ENCODE peak calls at places on chromosomes 6 and 20, in six cellular contexts. B is IMR-90, E is PC-9, X is AG09309, I is aorta, T is upper lobe of right lung. H is an unnamed sample.

GRCh38 chr6:158408552-158409130 is 96.4 kb downstream of the TULP4 start:
- DNase-seq in X (peak; percentile 54), I (no peak), B (peak; percentile 76), T (no peak), E (no peak), H (peak; percentile 34)

GRCh38 chr20:58634818-58635665 is 16.0 kb upstream of the STX16 start:
- DNase-seq in B (peak; percentile 61), E (no peak), X (no peak), I (peak; percentile 44), T (peak; percentile 57), H (peak; percentile 6)

GRCh38 chr20:63642518-63643247 is 10.5 kb downstream of the STMN3 start:
- DNase-seq in X (no peak), E (peak; percentile 49), B (no peak), I (no peak), T (no peak), H (no peak)

GRCh38 chr20:19047040-19047950 is 165.1 kb upstream of the SLC24A3 start:
- DNase-seq in T (peak; percentile 75), E (peak; percentile 36), X (no peak), I (peak; percentile 81), B (no peak), H (no peak)

GRCh38 chr20:48710341-48711043 is 117.3 kb downstream of the PREX1 start:
- DNase-seq in X (no peak), T (no peak), B (no peak), E (no peak), I (peak; percentile 33), H (no peak)

GRCh38 chr6:54353975-54354374 is 45.7 kb downstream of the TINAG start:
- DNase-seq in B (no peak), I (no peak), X (no peak), T (no peak), E (no peak), H (no peak)

GRCh38 chr6:29628419-29629281 is 4.3 kb downstream of the GABBR1 start:
- DNase-seq in E (peak; percentile 61), X (peak; percentile 18), T (peak; percentile 82), I (peak; percentile 93), B (peak; percentile 73), H (peak; percentile 92)

GRCh38 chr6:126804255-126805064 is 314.0 kb upstream of the RSPO3 start:
- DNase-seq in B (peak; percentile 55), X (no peak), T (no peak), E (peak; percentile 10), I (no peak), H (peak; percentile 78)

GRCh38 chr6:145822432-145822831 is 7.8 kb upstream of the FBXO30 start:
- DNase-seq in T (no peak), I (no peak), B (no peak), E (no peak), X (no peak), H (no peak)

GRCh38 chr6:130020106-130020851 is 1.9 kb downstream of the L3MBTL3 start:
- DNase-seq in B (no peak), I (peak; percentile 80), X (no peak), T (peak; percentile 70), E (peak; percentile 7), H (peak; percentile 62)

GRCh38 chr6:115544765-115545409 is 515.8 kb downstream of the FRK start:
- DNase-seq in I (peak; percentile 57), E (no peak), T (peak; percentile 38), B (no peak), X (no peak), H (no peak)

GRCh38 chr6:155782320-155782730 is 326.7 kb upstream of the NOX3 start:
- DNase-seq in X (peak; percentile 82), I (no peak), B (peak; percentile 99), T (no peak), E (peak; percentile 64), H (peak; percentile 61)

GRCh38 chr6:35304299-35304698 is 6.7 kb downstream of the DEF6 start:
- DNase-seq in B (no peak), I (no peak), T (no peak), X (no peak), E (no peak), H (no peak)

GRCh38 chr6:44926556-44926955 is 401.6 kb upstream of the RUNX2 start:
- DNase-seq in I (no peak), X (no peak), B (peak; percentile 10), T (no peak), E (no peak), H (no peak)

GRCh38 chr20:33232486-33233072 is 3.2 kb upstream of the BPIFA1 start:
- DNase-seq in T (peak; percentile 68), I (no peak), X (no peak), E (no peak), B (no peak), H (no peak)

GRCh38 chr20:23243791-23244190 is 106.8 kb upstream of the NXT1 start:
- DNase-seq in B (no peak), T (no peak), X (no peak), E (no peak), I (no peak), H (no peak)

GRCh38 chr6:41049955-41050354 is 3.0 kb upstream of the APOBEC2 start:
- DNase-seq in T (no peak), E (no peak), B (no peak), X (no peak), I (no peak), H (no peak)

GRCh38 chr6:41055149-41055548 is 2.1 kb downstream of the APOBEC2 start:
- DNase-seq in E (no peak), I (no peak), X (no peak), B (peak; percentile 6), T (no peak), H (no peak)

GRCh38 chr6:41051873-41052272 is 1.1 kb upstream of the APOBEC2 start:
- DNase-seq in T (no peak), X (no peak), B (no peak), E (no peak), I (no peak), H (peak; percentile 49)

GRCh38 chr6:41049548-41049947 is 3.5 kb upstream of the APOBEC2 start:
- DNase-seq in B (no peak), T (no peak), X (no peak), I (no peak), E (peak; percentile 37), H (no peak)

GRCh38 chr6:41053056-41053455 is at the start of gene APOBEC2:
- DNase-seq in E (no peak), X (no peak), T (no peak), B (no peak), I (peak; percentile 51), H (no peak)
- H3K4me3 ChIP-seq in E (no peak within 1 kb of the TSS), X (no peak within 1 kb of the TSS), T (no peak within 1 kb of the TSS), B (no peak within 1 kb of the TSS), I (no peak within 1 kb of the TSS), H (no peak within 1 kb of the TSS)

DNA sequence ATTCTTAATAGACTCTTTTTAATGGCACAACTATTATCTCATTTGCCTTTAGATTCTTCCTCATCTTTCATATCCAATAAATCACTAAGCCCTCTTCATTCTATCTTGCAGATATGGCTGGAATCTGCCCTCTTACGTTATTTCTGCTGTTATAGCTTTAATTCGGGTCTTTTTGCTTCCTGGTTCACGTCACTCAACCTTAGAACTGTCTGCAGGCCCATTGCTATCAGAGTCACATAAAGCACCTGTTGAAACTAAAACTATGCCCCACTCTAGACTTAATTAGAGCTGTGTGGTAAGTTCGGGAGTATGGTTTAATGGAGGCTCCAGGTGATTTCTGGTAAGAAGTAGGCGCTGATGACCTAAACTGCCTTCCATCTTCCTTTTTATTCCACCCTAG is 988 bp downstream of the QRSL1 start:
- DNase-seq in E (no peak), T (no peak), B (no peak), X (no peak), I (no peak), H (no peak)
- H3K4me3 ChIP-seq in E (peak overlapping the region; percentile 96), T (peak overlapping the region; percentile 94), B (peak overlapping the region; percentile 85), X (peak overlapping the region; percentile 94), I (no peak overlapping the region), H (peak overlapping the region; percentile 91)

GRCh38 chr6:144585217-144585814 is 300.2 kb downstream of the UTRN start:
- DNase-seq in B (peak; percentile 58), X (no peak), T (no peak), E (no peak), I (no peak), H (peak; percentile 79)

GRCh38 chr6:144580771-144581170 is 295.6 kb downstream of the UTRN start:
- DNase-seq in I (no peak), B (no peak), E (no peak), X (no peak), T (no peak), H (no peak)

GRCh38 chr6:144582939-144583613 is 297.9 kb downstream of the UTRN start:
- DNase-seq in I (no peak), E (no peak), T (peak; percentile 65), X (no peak), B (peak; percentile 30), H (peak; percentile 88)

GRCh38 chr6:144581807-144582537 is 296.8 kb downstream of the UTRN start:
- DNase-seq in T (no peak), I (no peak), X (no peak), B (peak; percentile 44), E (no peak), H (peak; percentile 71)

DNA sequence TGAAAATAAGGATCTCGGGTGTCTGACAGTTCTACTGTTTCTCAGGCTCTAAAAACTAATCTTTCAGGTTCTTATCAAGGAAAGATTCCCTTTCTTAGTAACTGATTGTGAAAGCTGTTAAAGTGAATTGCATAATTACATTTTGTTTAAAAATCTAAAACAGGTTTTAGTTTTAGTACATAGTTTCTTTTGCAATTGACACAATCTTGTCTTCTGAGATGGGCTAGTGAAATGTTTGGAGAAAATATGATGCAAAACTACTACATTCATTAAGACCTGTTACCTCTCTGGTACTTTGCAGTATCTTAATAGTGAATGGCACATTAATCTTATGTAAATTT is 298.4 kb downstream of the UTRN start:
- DNase-seq in T (no peak), X (no peak), B (no peak), I (no peak), E (no peak), H (no peak)
- H3K4me3 ChIP-seq in T (peak overlapping the region; percentile 21), X (no peak overlapping the region), B (peak overlapping the region; percentile 11), I (no peak overlapping the region), E (no peak overlapping the region), H (peak overlapping the region; percentile 51)

GRCh38 chr6:109095821-109096084 is 446 bp downstream of the CEP57L1 start:
- DNase-seq in E (no peak), B (no peak), X (no peak), I (no peak), T (no peak), H (no peak)
- H3K4me3 ChIP-seq in E (peak overlapping the region; percentile 80), B (peak overlapping the region; percentile 76), X (peak overlapping the region; percentile 96), I (peak overlapping the region; percentile 61), T (peak overlapping the region; percentile 77), H (peak overlapping the region; percentile 74)